ENCODE peak calls at places on chromosomes 3 and 15, in seven cellular contexts. G, M, A, X, K, Z and L are unnamed samples.

GRCh38 chr15:85071534-85071933 is 89.9 kb downstream of the PDE8A start:
- DNase-seq in M (no peak), K (no peak), A (no peak), Z (no peak), G (no peak), X (no peak), L (no peak)

GRCh38 chr3:127865941-127866340 is 43.6 kb upstream of the MGLL start:
- DNase-seq in Z (no peak), M (no peak), A (peak; percentile 65), G (no peak), X (no peak), K (no peak), L (no peak)

GRCh38 chr15:68930268-68931022 is at the start of gene SPESP1:
- DNase-seq in G (no peak), X (no peak), Z (no peak), K (no peak), A (no peak), M (no peak), L (no peak)

GRCh38 chr15:97902140-97902780 is 58.2 kb upstream of the ARRDC4 start:
- DNase-seq in A (peak; percentile 38), Z (no peak), G (no peak), X (no peak), M (no peak), K (no peak), L (no peak)

GRCh38 chr15:64264511-64264910 is 91.5 kb downstream of the CSNK1G1 start:
- DNase-seq in Z (no peak), K (no peak), M (no peak), A (no peak), X (no peak), G (no peak), L (no peak)

GRCh38 chr3:45003859-45004258 is 22.2 kb upstream of the CLEC3B start:
- DNase-seq in X (no peak), G (no peak), Z (no peak), K (no peak), A (no peak), M (no peak), L (no peak)

GRCh38 chr3:99945328-99945995 is 127.8 kb downstream of the CMSS1 start:
- DNase-seq in M (no peak), Z (peak; percentile 58), K (no peak), G (peak; percentile 69), A (no peak), X (no peak), L (no peak)

GRCh38 chr3:45906681-45907220 is 20.4 kb downstream of the CCR9 start:
- DNase-seq in K (no peak), M (no peak), Z (no peak), X (no peak), G (peak; percentile 1), A (peak; percentile 52), L (no peak)

GRCh38 chr15:81235781-81236507 is 39.3 kb downstream of the IL16 start:
- DNase-seq in X (peak; percentile 13), G (no peak), M (no peak), K (no peak), Z (no peak), A (peak; percentile 10), L (no peak)

GRCh38 chr15:62469478-62469873 is 304.4 kb upstream of the C2CD4B start:
- DNase-seq in M (no peak), G (no peak), K (no peak), X (no peak), Z (no peak), A (no peak), L (no peak)

GRCh38 chr15:50686468-50687301 is at the start of gene TRPM7:
- DNase-seq in M (peak; percentile 57), X (peak; percentile 83), G (peak; percentile 88), A (peak; percentile 91), K (peak; percentile 62), Z (peak; percentile 57), L (peak; percentile 36)

GRCh38 chr15:99279783-99280307 is 28.6 kb downstream of the LRRC28 start:
- DNase-seq in Z (no peak), K (no peak), G (no peak), A (no peak), X (no peak), M (no peak), L (no peak)

GRCh38 chr15:46151786-46152185 is 517.0 kb downstream of the SQOR start:
- DNase-seq in Z (no peak), K (no peak), G (peak; percentile 6), A (peak; percentile 14), M (no peak), X (no peak), L (no peak)

GRCh38 chr15:37059051-37059450 is 41.3 kb downstream of the MEIS2 start:
- DNase-seq in K (no peak), M (no peak), X (no peak), Z (no peak), G (peak; percentile 5), A (no peak), L (no peak)